ENCODE peak calls at places on chromosomes 11 and 22, in ten cellular contexts. One of them, this sample, is unnamed.

GRCh38 chr11:70581991-70582885 is 183.9 kb downstream of the CTTN start:
- DNase-seq in fibroblast of lung: no peak
- DNase-seq in stomach: no peak
- DNase-seq in NT2/D1: no peak
- DNase-seq in CD8-positive, alpha-beta T cell: no peak
- DNase-seq in body of pancreas: no peak
- DNase-seq in IMR-90: no peak
- DNase-seq in fibroblast of pulmonary artery: no peak
- DNase-seq in choroid plexus epithelial cell: no peak
- DNase-seq in A549: no peak
- DNase-seq in this sample: no peak

GRCh38 chr11:19814421-19814820 is 101.8 kb downstream of the NAV2 start:
- DNase-seq in choroid plexus epithelial cell: no peak
- DNase-seq in A549: no peak
- DNase-seq in stomach: no peak
- DNase-seq in IMR-90: no peak
- DNase-seq in NT2/D1: no peak
- DNase-seq in fibroblast of lung: no peak
- DNase-seq in fibroblast of pulmonary artery: no peak
- DNase-seq in body of pancreas: no peak
- DNase-seq in CD8-positive, alpha-beta T cell: no peak
- DNase-seq in this sample: no peak

GRCh38 chr11:73374130-73374529 is 2.1 kb upstream of the RELT start:
- DNase-seq in fibroblast of lung: no peak
- DNase-seq in IMR-90: no peak
- DNase-seq in body of pancreas: no peak
- DNase-seq in A549: no peak
- DNase-seq in NT2/D1: no peak
- DNase-seq in CD8-positive, alpha-beta T cell: no peak
- DNase-seq in choroid plexus epithelial cell: no peak
- DNase-seq in fibroblast of pulmonary artery: no peak
- DNase-seq in stomach: no peak
- DNase-seq in this sample: no peak

GRCh38 chr22:40462195-40462988 is 92.0 kb downstream of the SGSM3 start:
- DNase-seq in A549: no peak
- DNase-seq in fibroblast of pulmonary artery: no peak
- DNase-seq in body of pancreas: no peak
- DNase-seq in stomach: no peak
- DNase-seq in NT2/D1: no peak
- DNase-seq in IMR-90: no peak
- DNase-seq in fibroblast of lung: no peak
- DNase-seq in CD8-positive, alpha-beta T cell: no peak
- DNase-seq in choroid plexus epithelial cell: no peak
- DNase-seq in this sample: no peak

GRCh38 chr22:38086001-38086845 is 2.2 kb upstream of the SLC16A8 start:
- DNase-seq in fibroblast of lung: no peak
- DNase-seq in body of pancreas: no peak
- DNase-seq in IMR-90: no peak
- DNase-seq in stomach: no peak
- DNase-seq in fibroblast of pulmonary artery: no peak
- DNase-seq in NT2/D1: no peak
- DNase-seq in choroid plexus epithelial cell: no peak
- DNase-seq in A549: no peak
- DNase-seq in CD8-positive, alpha-beta T cell: no peak
- DNase-seq in this sample: no peak

GRCh38 chr11:69466039-69466438 is 15.4 kb upstream of the LINC01488 start:
- DNase-seq in stomach: no peak
- DNase-seq in fibroblast of pulmonary artery: no peak
- DNase-seq in body of pancreas: no peak
- DNase-seq in A549: no peak
- DNase-seq in choroid plexus epithelial cell: no peak
- DNase-seq in NT2/D1: no peak
- DNase-seq in IMR-90: no peak
- DNase-seq in fibroblast of lung: no peak
- DNase-seq in CD8-positive, alpha-beta T cell: no peak
- DNase-seq in this sample: no peak

GRCh38 chr11:65625628-65626342 is 10.2 kb downstream of the PCNX3 start:
- DNase-seq in IMR-90: no peak
- DNase-seq in stomach: peak; percentile 76
- DNase-seq in fibroblast of pulmonary artery: peak; percentile 50
- DNase-seq in choroid plexus epithelial cell: peak; percentile 50
- DNase-seq in NT2/D1: no peak
- DNase-seq in body of pancreas: peak; percentile 67
- DNase-seq in CD8-positive, alpha-beta T cell: peak; percentile 31
- DNase-seq in fibroblast of lung: no peak
- DNase-seq in A549: peak; percentile 61
- DNase-seq in this sample: no peak

GRCh38 chr11:132648841-132649240 is 883.5 kb downstream of the OPCML start:
- DNase-seq in stomach: no peak
- DNase-seq in A549: no peak
- DNase-seq in choroid plexus epithelial cell: no peak
- DNase-seq in IMR-90: peak; percentile 2
- DNase-seq in fibroblast of lung: peak; percentile 56
- DNase-seq in NT2/D1: no peak
- DNase-seq in fibroblast of pulmonary artery: no peak
- DNase-seq in body of pancreas: no peak
- DNase-seq in CD8-positive, alpha-beta T cell: no peak
- DNase-seq in this sample: no peak

GRCh38 chr22:22342697-22343602 is 98.4 kb downstream of the VPREB1 start:
- DNase-seq in choroid plexus epithelial cell: peak; percentile 45
- DNase-seq in body of pancreas: peak; percentile 85
- DNase-seq in NT2/D1: peak; percentile 86
- DNase-seq in CD8-positive, alpha-beta T cell: peak; percentile 56
- DNase-seq in IMR-90: no peak
- DNase-seq in stomach: peak; percentile 81
- DNase-seq in fibroblast of pulmonary artery: peak; percentile 34
- DNase-seq in A549: peak; percentile 49
- DNase-seq in fibroblast of lung: peak; percentile 1
- DNase-seq in this sample: peak; percentile 26

GRCh38 chr22:26552466-26552865 is 37.5 kb downstream of the TPST2 start:
- DNase-seq in fibroblast of pulmonary artery: peak; percentile 13
- DNase-seq in fibroblast of lung: peak; percentile 54
- DNase-seq in IMR-90: peak; percentile 73
- DNase-seq in choroid plexus epithelial cell: peak; percentile 16
- DNase-seq in CD8-positive, alpha-beta T cell: no peak
- DNase-seq in A549: no peak
- DNase-seq in body of pancreas: no peak
- DNase-seq in NT2/D1: no peak
- DNase-seq in stomach: no peak
- DNase-seq in this sample: no peak

GRCh38 chr11:128942272-128942612 is 429 bp downstream of the TP53AIP1 start:
- DNase-seq in fibroblast of lung: no peak
- DNase-seq in body of pancreas: no peak
- DNase-seq in IMR-90: no peak
- DNase-seq in fibroblast of pulmonary artery: no peak
- DNase-seq in A549: no peak
- DNase-seq in NT2/D1: no peak
- DNase-seq in stomach: no peak
- DNase-seq in CD8-positive, alpha-beta T cell: no peak
- DNase-seq in choroid plexus epithelial cell: no peak
- DNase-seq in this sample: no peak

GRCh38 chr11:11620966-11621880 is 582 bp downstream of the GALNT18 start:
- DNase-seq in choroid plexus epithelial cell: peak; percentile 7
- DNase-seq in IMR-90: peak; percentile 44
- DNase-seq in fibroblast of pulmonary artery: no peak
- DNase-seq in body of pancreas: peak; percentile 17
- DNase-seq in NT2/D1: no peak
- DNase-seq in A549: peak; percentile 32
- DNase-seq in stomach: peak; percentile 33
- DNase-seq in fibroblast of lung: peak; percentile 34
- DNase-seq in CD8-positive, alpha-beta T cell: no peak
- DNase-seq in this sample: no peak

GRCh38 chr11:117201516-117201866 is 2.3 kb downstream of the TAGLN start:
- DNase-seq in body of pancreas: no peak
- DNase-seq in CD8-positive, alpha-beta T cell: no peak
- DNase-seq in NT2/D1: no peak
- DNase-seq in IMR-90: no peak
- DNase-seq in stomach: no peak
- DNase-seq in fibroblast of lung: no peak
- DNase-seq in A549: no peak
- DNase-seq in choroid plexus epithelial cell: no peak
- DNase-seq in fibroblast of pulmonary artery: peak; percentile 14
- DNase-seq in this sample: no peak
- H3K4me3 ChIP-seq in body of pancreas: no peak overlapping the region
- H3K4me3 ChIP-seq in CD8-positive, alpha-beta T cell: no peak overlapping the region
- H3K4me3 ChIP-seq in NT2/D1: no peak overlapping the region
- H3K4me3 ChIP-seq in IMR-90: peak overlapping the region; percentile 49
- H3K4me3 ChIP-seq in stomach: peak overlapping the region; percentile 54
- H3K4me3 ChIP-seq in fibroblast of lung: peak overlapping the region; percentile 49
- H3K4me3 ChIP-seq in A549: no peak overlapping the region
- H3K4me3 ChIP-seq in choroid plexus epithelial cell: peak overlapping the region; percentile 66
- H3K4me3 ChIP-seq in fibroblast of pulmonary artery: peak overlapping the region; percentile 67
- H3K4me3 ChIP-seq in this sample: no peak overlapping the region

DNA sequence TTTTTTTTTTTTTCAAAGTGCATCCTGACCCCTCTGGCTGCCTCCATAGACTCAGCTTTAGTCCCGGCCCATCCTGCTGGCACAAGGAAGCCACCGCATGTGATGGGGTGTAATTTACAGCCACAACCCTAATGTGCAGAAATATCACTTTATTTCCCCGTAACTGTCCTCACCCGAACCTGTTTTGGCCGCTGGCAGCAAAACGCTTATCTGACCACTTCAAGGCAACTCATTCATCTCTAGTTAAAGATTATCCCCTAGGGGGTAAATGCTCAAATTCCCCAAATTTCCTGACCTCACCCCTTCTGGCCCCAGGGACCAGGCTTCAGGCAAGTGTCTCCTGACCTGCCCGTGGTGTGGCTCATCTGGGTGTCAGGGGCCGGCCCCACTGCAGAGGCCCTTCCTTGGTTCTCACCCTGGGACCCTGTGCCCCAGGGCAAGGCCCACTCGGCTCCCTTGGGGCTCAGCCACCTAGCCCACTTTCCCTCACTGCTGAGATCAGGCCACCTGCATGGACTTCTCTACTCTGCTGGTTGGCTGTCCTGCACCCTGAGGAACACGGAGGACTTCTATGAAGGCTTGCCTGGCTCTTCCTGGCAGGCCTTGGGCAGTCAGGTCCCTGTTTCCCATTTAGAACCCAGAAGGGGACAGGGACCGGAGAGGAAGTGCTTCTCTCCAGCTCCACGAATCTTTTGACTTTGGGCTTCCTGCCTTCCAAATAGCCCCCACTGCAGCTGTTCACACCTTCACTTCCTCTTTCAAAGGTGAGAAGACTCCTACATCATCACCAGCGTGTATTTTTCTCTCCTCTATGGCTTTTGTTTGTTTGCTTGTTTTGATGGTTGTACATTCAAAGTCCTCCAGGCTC is 53.3 kb downstream of the WNT11 start:
- DNase-seq in fibroblast of pulmonary artery: no peak
- DNase-seq in CD8-positive, alpha-beta T cell: no peak
- DNase-seq in body of pancreas: peak; percentile 46
- DNase-seq in NT2/D1: no peak
- DNase-seq in fibroblast of lung: no peak
- DNase-seq in IMR-90: no peak
- DNase-seq in choroid plexus epithelial cell: no peak
- DNase-seq in A549: no peak
- DNase-seq in stomach: no peak
- DNase-seq in this sample: no peak
- H3K4me3 ChIP-seq in fibroblast of pulmonary artery: peak overlapping the region; percentile 48
- H3K4me3 ChIP-seq in CD8-positive, alpha-beta T cell: peak overlapping the region; percentile 28
- H3K4me3 ChIP-seq in body of pancreas: no peak overlapping the region
- H3K4me3 ChIP-seq in NT2/D1: peak overlapping the region; percentile 11
- H3K4me3 ChIP-seq in fibroblast of lung: no peak overlapping the region
- H3K4me3 ChIP-seq in IMR-90: no peak overlapping the region
- H3K4me3 ChIP-seq in choroid plexus epithelial cell: peak overlapping the region; percentile 61
- H3K4me3 ChIP-seq in A549: no peak overlapping the region
- H3K4me3 ChIP-seq in stomach: peak overlapping the region; percentile 41
- H3K4me3 ChIP-seq in this sample: no peak overlapping the region

DNA sequence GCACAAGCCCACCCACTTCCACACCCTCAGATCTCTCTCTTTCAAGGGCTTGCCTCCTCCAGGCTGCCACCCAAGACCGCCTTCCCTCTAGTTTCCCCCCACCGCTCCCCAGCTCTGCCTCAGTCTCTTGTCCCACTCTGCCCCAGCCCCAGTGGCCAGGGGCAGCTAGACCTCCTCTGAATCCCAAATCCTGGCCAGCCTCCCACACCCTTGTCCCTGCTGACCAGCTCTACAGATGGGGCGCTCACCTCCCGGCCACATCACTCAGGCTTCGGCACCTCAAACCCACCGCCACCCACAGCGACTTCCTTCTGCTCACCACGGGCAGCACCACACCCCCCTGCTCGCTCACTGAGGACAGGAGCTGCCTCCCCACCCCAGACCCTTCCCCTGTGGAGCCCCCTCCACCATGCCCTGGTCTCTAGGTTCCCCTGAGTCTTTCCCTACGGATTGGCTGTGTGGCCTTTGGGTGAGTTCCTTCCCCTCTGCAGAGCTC is 11.3 kb upstream of the SPI1 start:
- DNase-seq in fibroblast of lung: no peak
- DNase-seq in CD8-positive, alpha-beta T cell: no peak
- DNase-seq in fibroblast of pulmonary artery: no peak
- DNase-seq in body of pancreas: no peak
- DNase-seq in IMR-90: no peak
- DNase-seq in A549: no peak
- DNase-seq in choroid plexus epithelial cell: no peak
- DNase-seq in NT2/D1: no peak
- DNase-seq in stomach: no peak
- DNase-seq in this sample: no peak
- H3K4me3 ChIP-seq in fibroblast of lung: no peak overlapping the region
- H3K4me3 ChIP-seq in CD8-positive, alpha-beta T cell: no peak overlapping the region
- H3K4me3 ChIP-seq in fibroblast of pulmonary artery: no peak overlapping the region
- H3K4me3 ChIP-seq in body of pancreas: no peak overlapping the region
- H3K4me3 ChIP-seq in IMR-90: no peak overlapping the region
- H3K4me3 ChIP-seq in A549: no peak overlapping the region
- H3K4me3 ChIP-seq in choroid plexus epithelial cell: no peak overlapping the region
- H3K4me3 ChIP-seq in NT2/D1: no peak overlapping the region
- H3K4me3 ChIP-seq in stomach: no peak overlapping the region
- H3K4me3 ChIP-seq in this sample: no peak overlapping the region

GRCh38 chr22:31340765-31341247 is 5.3 kb downstream of the PATZ1 start:
- DNase-seq in fibroblast of lung: no peak
- DNase-seq in fibroblast of pulmonary artery: no peak
- DNase-seq in body of pancreas: no peak
- DNase-seq in CD8-positive, alpha-beta T cell: no peak
- DNase-seq in NT2/D1: no peak
- DNase-seq in choroid plexus epithelial cell: no peak
- DNase-seq in IMR-90: no peak
- DNase-seq in A549: no peak
- DNase-seq in stomach: no peak
- DNase-seq in this sample: no peak

GRCh38 chr22:31343235-31344191 is 2.6 kb downstream of the PATZ1 start:
- DNase-seq in fibroblast of pulmonary artery: peak; percentile 34
- DNase-seq in NT2/D1: no peak
- DNase-seq in IMR-90: peak; percentile 26
- DNase-seq in CD8-positive, alpha-beta T cell: no peak
- DNase-seq in A549: no peak
- DNase-seq in fibroblast of lung: no peak
- DNase-seq in body of pancreas: peak; percentile 93
- DNase-seq in choroid plexus epithelial cell: peak; percentile 30
- DNase-seq in stomach: peak; percentile 93
- DNase-seq in this sample: no peak

GRCh38 chr22:31344369-31345330 is 1.5 kb downstream of the PATZ1 start:
- DNase-seq in stomach: peak; percentile 63
- DNase-seq in IMR-90: peak; percentile 57
- DNase-seq in CD8-positive, alpha-beta T cell: peak; percentile 12
- DNase-seq in NT2/D1: no peak
- DNase-seq in fibroblast of pulmonary artery: peak; percentile 55
- DNase-seq in fibroblast of lung: peak; percentile 62
- DNase-seq in choroid plexus epithelial cell: peak; percentile 67
- DNase-seq in body of pancreas: peak; percentile 70
- DNase-seq in A549: no peak
- DNase-seq in this sample: no peak

GRCh38 chr22:31341386-31342088 is 4.6 kb downstream of the PATZ1 start:
- DNase-seq in fibroblast of pulmonary artery: no peak
- DNase-seq in stomach: no peak
- DNase-seq in CD8-positive, alpha-beta T cell: no peak
- DNase-seq in NT2/D1: no peak
- DNase-seq in A549: no peak
- DNase-seq in body of pancreas: no peak
- DNase-seq in IMR-90: no peak
- DNase-seq in fibroblast of lung: no peak
- DNase-seq in choroid plexus epithelial cell: no peak
- DNase-seq in this sample: no peak

GRCh38 chr22:31342389-31343125 is 3.6 kb downstream of the PATZ1 start:
- DNase-seq in choroid plexus epithelial cell: no peak
- DNase-seq in stomach: no peak
- DNase-seq in A549: no peak
- DNase-seq in fibroblast of lung: no peak
- DNase-seq in NT2/D1: no peak
- DNase-seq in fibroblast of pulmonary artery: no peak
- DNase-seq in IMR-90: no peak
- DNase-seq in body of pancreas: no peak
- DNase-seq in CD8-positive, alpha-beta T cell: no peak
- DNase-seq in this sample: no peak
- H3K4me3 ChIP-seq in choroid plexus epithelial cell: no peak overlapping the region
- H3K4me3 ChIP-seq in stomach: peak overlapping the region; percentile 70
- H3K4me3 ChIP-seq in A549: no peak overlapping the region
- H3K4me3 ChIP-seq in fibroblast of lung: no peak overlapping the region
- H3K4me3 ChIP-seq in NT2/D1: peak overlapping the region; percentile 27
- H3K4me3 ChIP-seq in fibroblast of pulmonary artery: no peak overlapping the region
- H3K4me3 ChIP-seq in IMR-90: no peak overlapping the region
- H3K4me3 ChIP-seq in body of pancreas: no peak overlapping the region
- H3K4me3 ChIP-seq in CD8-positive, alpha-beta T cell: peak overlapping the region; percentile 72
- H3K4me3 ChIP-seq in this sample: peak overlapping the region; percentile 20